ENCODE peak calls at places on chromosome 20, in six cellular contexts. M is right lobe of liver, R is osteoblast, J is uterus, X is heart left ventricle, T is adrenal gland. F is an unnamed sample. For H3K36me3, the result is how much of the 10 kb centered on the place peaks cover.

GRCh38 chr20:53751394-53752368 is 158.0 kb upstream of the ZNF217 start:
- DNase-seq in T (no peak), M (no peak), X (no peak), R (no peak), J (no peak), F (peak)

GRCh38 chr20:64036346-64037198 is 590 bp downstream of the C20orf204 start:
- DNase-seq in X (no peak), T (no peak), M (no peak), J (no peak), R (peak), F (no peak)

GRCh38 chr20:50434653-50435396 is 75.4 kb upstream of the PTPN1 start:
- DNase-seq in M (no peak), R (no peak), J (no peak), T (no peak), X (no peak), F (no peak)

GRCh38 chr20:31663838-31664695 is 26.4 kb downstream of the COX4I2 start:
- DNase-seq in T (no peak), J (no peak), M (peak), X (no peak), R (no peak), F (peak)

GRCh38 chr20:45290677-45291355 is 15.8 kb upstream of the RBPJL start:
- DNase-seq in X (peak), J (peak), R (peak), M (peak), T (peak), F (peak)

GRCh38 chr20:23212482-23212881 is 126.4 kb upstream of the CD93 start:
- DNase-seq in M (no peak), R (no peak), X (no peak), T (no peak), J (no peak), F (no peak)

GRCh38 chr20:6708010-6708409 is 59.5 kb upstream of the BMP2 start:
- DNase-seq in T (peak), M (peak), J (no peak), R (no peak), X (peak), F (peak)

GRCh38 chr20:8639112-8639778 is 429.6 kb upstream of the PLCB4 start:
- DNase-seq in M (no peak), T (no peak), R (no peak), J (no peak), X (no peak), F (no peak)

GRCh38 chr20:40958598-40958997 is 70.0 kb upstream of the TOP1 start:
- DNase-seq in T (no peak), X (no peak), J (no peak), M (no peak), R (no peak), F (no peak)

GRCh38 chr20:23159923-23160445 is 73.9 kb upstream of the CD93 start:
- DNase-seq in M (no peak), R (no peak), X (no peak), T (no peak), J (no peak), F (no peak)

GRCh38 chr20:21234816-21235215 is 68.3 kb upstream of the XRN2 start:
- DNase-seq in M (no peak), J (no peak), T (no peak), X (no peak), R (no peak), F (no peak)

GRCh38 chr20:60314727-60315126 is 356.5 kb downstream of the CDH26 start:
- DNase-seq in R (no peak), M (no peak), J (no peak), T (no peak), X (no peak), F (no peak)

GRCh38 chr20:34762031-34762555 is 57.9 kb downstream of the TP53INP2 start:
- DNase-seq in T (no peak), R (no peak), X (no peak), M (no peak), J (no peak), F (no peak)

GRCh38 chr20:41476013-41476441 is 109.4 kb upstream of the EMILIN3 start:
- DNase-seq in R (no peak), X (peak), M (no peak), T (peak), J (no peak), F (peak)

GRCh38 chr20:63701329-63702035 is 5.0 kb downstream of the TNFRSF6B start:
- DNase-seq in X (no peak), T (no peak), J (no peak), M (peak), R (peak), F (no peak)

GRCh38 chr20:31568041-31568731 is 36.9 kb upstream of the ID1 start:
- DNase-seq in X (no peak), R (peak), J (no peak), T (no peak), M (no peak), F (no peak)

GRCh38 chr20:12053348-12053747 is 135.7 kb downstream of the BTBD3 start:
- DNase-seq in J (no peak), T (no peak), R (no peak), M (no peak), X (no peak), F (peak)

GRCh38 chr20:36543187-36544133 is 2.1 kb downstream of the MYL9 start:
- DNase-seq in R (peak), T (peak), X (peak), J (peak), M (peak), F (peak)

GRCh38 chr20:61037498-61037897 is 214.6 kb upstream of the CDH4 start:
- DNase-seq in X (no peak), J (no peak), M (no peak), T (no peak), R (no peak), F (no peak)

GRCh38 chr20:33081411-33082154 is 2.1 kb downstream of the BPIFB4 start:
- DNase-seq in M (no peak), T (no peak), R (no peak), J (no peak), X (no peak), F (no peak)

GRCh38 chr20:1973921-1974440 is 19.9 kb downstream of the PDYN start:
- DNase-seq in R (no peak), J (no peak), X (no peak), M (no peak), T (no peak), F (no peak)

GRCh38 chr20:38873050-38873581 is 53.1 kb upstream of the FAM83D start:
- DNase-seq in M (no peak), R (no peak), X (no peak), T (no peak), J (no peak), F (no peak)

GRCh38 chr20:13868331-13868730 is 83.5 kb downstream of the NDUFAF5 start:
- DNase-seq in X (no peak), J (peak), T (peak), R (no peak), M (no peak), F (no peak)

GRCh38 chr20:952196-952795 is 36.2 kb upstream of the ANGPT4 start:
- DNase-seq in R (peak), M (no peak), X (no peak), T (no peak), J (no peak), F (no peak)

GRCh38 chr20:2162125-2162822 is 60.6 kb downstream of the STK35 start:
- DNase-seq in R (no peak), J (no peak), T (no peak), X (no peak), M (no peak), F (no peak)

GRCh38 chr20:42254673-42255072 is 636.5 kb upstream of the CHD6 start:
- DNase-seq in R (no peak), T (no peak), X (no peak), J (no peak), M (no peak), F (no peak)

GRCh38 chr20:12835999-12836398 is 172.8 kb upstream of the SPTLC3 start:
- DNase-seq in J (no peak), X (no peak), R (no peak), M (no peak), T (no peak), F (no peak)

GRCh38 chr20:37640600-37641561 is 52.9 kb upstream of the CTNNBL1 start:
- DNase-seq in M (no peak), R (no peak), J (no peak), T (peak), X (no peak), F (no peak)

GRCh38 chr20:12067686-12068085 is 150.0 kb downstream of the BTBD3 start:
- DNase-seq in J (no peak), X (no peak), R (no peak), M (no peak), T (no peak), F (no peak)

GRCh38 chr20:56386219-56386618 is 5.8 kb downstream of the AURKA start:
- DNase-seq in X (no peak), M (no peak), J (no peak), T (no peak), R (no peak), F (no peak)
- H3K36me3 ChIP-seq in X (under half), M (under half), J (under half), T (under half), R (under half), F (under half)

DNA sequence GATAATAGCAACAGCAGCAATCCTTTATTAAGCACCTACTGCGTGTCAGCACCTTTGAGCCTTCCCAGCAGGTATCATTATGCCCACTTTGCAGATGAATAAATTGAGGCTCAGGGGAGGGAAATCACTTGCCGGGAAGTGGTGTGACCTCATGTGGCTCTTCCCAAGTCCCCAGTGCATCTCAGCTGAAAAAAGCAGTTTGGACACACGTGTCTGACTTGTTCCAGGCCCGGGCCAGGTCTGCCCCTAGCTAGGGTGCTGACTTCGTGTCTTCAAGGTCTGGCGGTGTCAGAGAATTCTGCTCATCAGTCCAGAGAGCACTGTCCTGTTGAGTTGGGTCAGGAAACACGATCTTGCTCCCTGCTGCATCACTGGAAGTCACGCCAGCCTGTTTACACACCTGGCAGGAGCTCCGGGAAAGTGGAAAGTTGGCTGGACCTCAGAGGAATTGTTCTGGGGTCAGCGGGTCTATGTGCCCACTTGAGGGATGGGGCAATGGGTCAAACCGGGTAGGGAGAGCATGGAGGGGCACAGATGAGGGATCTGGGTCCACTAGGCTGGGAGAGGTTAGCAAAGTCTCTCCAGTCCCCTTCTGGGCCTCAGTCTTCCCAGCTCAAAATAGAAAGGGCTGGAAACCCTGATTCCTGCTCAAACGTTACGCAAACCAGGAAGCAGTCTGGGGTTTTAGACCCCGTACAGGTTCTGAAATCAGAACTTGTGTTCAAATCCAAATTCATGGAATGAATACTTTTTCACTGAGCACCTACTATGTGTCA is 10.5 kb downstream of the SLC13A3 start:
- DNase-seq in J (no peak), X (no peak), R (no peak), T (no peak), M (peak), F (no peak)
- TF ChIP-seq CTCF in J (no peak), X (no peak), R (no peak), T (no peak), M (no peak), F (no peak)

GRCh38 chr20:62553838-62554161 is 78.0 kb upstream of the GATA5 start:
- DNase-seq in T (no peak), R (no peak), M (no peak), X (no peak), J (no peak), F (no peak)

GRCh38 chr20:62554898-62555641 is 79.3 kb upstream of the GATA5 start:
- DNase-seq in R (no peak), M (no peak), X (no peak), J (no peak), T (no peak), F (no peak)

GRCh38 chr20:62554214-62554897 is 78.6 kb upstream of the GATA5 start:
- DNase-seq in J (no peak), T (no peak), R (no peak), X (no peak), M (no peak), F (no peak)

GRCh38 chr20:62557425-62557824 is 81.6 kb upstream of the GATA5 start:
- DNase-seq in J (no peak), X (peak), M (no peak), R (no peak), T (no peak), F (no peak)

DNA sequence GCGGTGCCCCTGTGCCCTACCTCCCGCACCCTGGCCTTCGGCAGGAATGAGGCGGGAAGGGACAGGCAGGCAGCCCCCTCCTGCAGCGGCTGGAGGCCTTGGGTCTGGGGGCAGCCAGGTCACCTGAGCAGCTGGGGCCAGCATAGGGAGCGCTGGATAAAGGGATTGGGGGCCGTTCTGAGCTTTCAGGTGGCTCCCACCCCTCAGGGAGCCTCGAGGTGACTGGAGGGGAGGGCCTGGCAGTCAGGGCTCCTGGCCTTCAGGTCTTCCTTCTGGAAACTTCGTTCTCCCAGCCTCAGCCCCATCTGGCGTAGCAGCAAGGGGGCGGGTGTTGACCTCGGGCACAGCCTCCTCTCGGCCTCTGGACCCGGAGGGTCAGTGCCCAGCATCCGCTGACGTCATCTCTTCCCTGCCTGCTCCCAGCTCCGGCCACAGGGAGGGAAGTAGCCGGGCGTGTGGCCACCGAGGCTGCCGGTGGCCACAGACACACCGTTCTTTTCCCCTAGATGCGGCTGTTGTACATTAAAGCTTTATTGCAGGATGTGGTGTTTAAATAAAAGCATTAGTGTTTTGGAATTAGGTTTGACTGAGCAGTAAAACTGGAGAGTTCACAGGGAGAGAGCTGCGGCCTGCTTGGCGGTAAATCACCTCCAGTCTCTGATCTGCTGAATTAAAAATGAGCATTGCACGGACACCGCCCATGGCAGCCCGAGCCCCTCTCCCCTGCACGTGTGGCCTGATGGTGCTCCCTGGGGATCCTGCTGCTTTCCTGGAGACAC is 80.0 kb upstream of the GATA5 start:
- DNase-seq in M (peak), X (no peak), T (no peak), R (peak), J (no peak), F (no peak)
- H3K36me3 ChIP-seq in M (under half), X (under half), T (under half), R (under half), J (under half), F (under half)

GRCh38 chr20:3751284-3751663 is 16.3 kb downstream of the ADISSP start:
- DNase-seq in R (no peak), X (no peak), T (no peak), M (no peak), J (no peak), F (no peak)
- TF ChIP-seq CTCF in R (no peak), X (no peak), T (no peak), M (no peak), J (no peak), F (no peak)

DNA sequence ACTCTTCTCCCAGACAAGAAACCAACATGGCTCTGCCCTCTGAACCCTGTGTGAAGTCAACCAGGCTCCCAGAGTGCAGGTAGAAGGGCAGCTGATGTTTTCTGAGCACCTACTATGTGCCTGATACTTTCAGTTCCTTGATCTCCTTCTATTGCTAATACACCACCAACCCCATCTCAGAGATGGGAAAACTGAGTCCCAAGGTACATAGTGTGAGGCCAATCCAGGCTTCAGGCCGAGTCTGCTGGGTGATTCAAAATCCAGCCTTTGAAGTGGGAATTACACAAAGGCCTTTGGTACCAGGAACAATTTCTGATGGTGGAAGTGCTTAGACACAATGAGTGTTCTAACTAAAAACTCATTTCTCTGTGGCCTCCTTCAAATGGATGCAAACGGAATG is 96.3 kb downstream of the NFATC2 start:
- DNase-seq in R (peak), X (no peak), M (no peak), J (no peak), T (no peak), F (no peak)
- H3K36me3 ChIP-seq in R (under half), X (under half), M (under half), J (under half), T (under half), F (under half)